ENCODE peak calls at places on chromosome 12, in nine cellular contexts. Y is SK-N-MC, C is GM23338, N is HCT116, X is sigmoid colon, U is suprapubic skin, B is HL-60, D is transverse colon, O is SK-N-SH. F is an unnamed sample.

GRCh38 chr12:112191840-112192321 is 66.5 kb downstream of the TRAFD1 start:
- DNase-seq in D (no peak), N (no peak), U (no peak), C (no peak), X (no peak), Y (no peak), O (no peak), B (no peak), F (peak)

GRCh38 chr12:68617160-68617926 is 6.6 kb downstream of the RAP1B start:
- DNase-seq in X (no peak), C (no peak), N (no peak), B (no peak), D (no peak), U (no peak), O (no peak), Y (no peak), F (no peak)

GRCh38 chr12:15446798-15447197 is 124.5 kb downstream of the PTPRO start:
- DNase-seq in D (no peak), C (no peak), O (no peak), Y (no peak), X (no peak), N (no peak), B (no peak), U (no peak), F (no peak)

GRCh38 chr12:19014243-19014642 is 115.3 kb upstream of the PLEKHA5 start:
- DNase-seq in Y (no peak), C (no peak), X (no peak), D (no peak), O (no peak), U (no peak), N (no peak), B (no peak), F (no peak)

GRCh38 chr12:20142956-20143355 is 225.4 kb upstream of the PDE3A start:
- DNase-seq in B (no peak), Y (no peak), X (no peak), N (no peak), C (peak), U (no peak), O (peak), D (no peak), F (no peak)

GRCh38 chr12:123550700-123551099 is 17.2 kb upstream of the RILPL1 start:
- DNase-seq in D (no peak), B (no peak), O (no peak), C (no peak), X (no peak), U (no peak), N (no peak), Y (no peak), F (no peak)

GRCh38 chr12:41932470-41932991 is 212.1 kb downstream of the GXYLT1 start:
- DNase-seq in Y (peak), U (peak), O (peak), X (peak), N (no peak), C (peak), B (no peak), D (peak), F (no peak)

GRCh38 chr12:103547929-103548328 is 39.1 kb upstream of the STAB2 start:
- DNase-seq in X (no peak), D (no peak), O (no peak), C (peak), U (no peak), N (no peak), Y (no peak), B (no peak), F (no peak)

GRCh38 chr12:43648636-43649035 is 96.6 kb upstream of the ADAMTS20 start:
- DNase-seq in N (no peak), C (no peak), Y (no peak), U (no peak), D (no peak), X (no peak), B (no peak), O (no peak), F (no peak)

GRCh38 chr12:41967668-41968649 is 176.7 kb downstream of the GXYLT1 start:
- DNase-seq in O (peak), B (no peak), D (no peak), N (no peak), U (no peak), X (no peak), C (peak), Y (no peak), F (no peak)

GRCh38 chr12:108832730-108833354 is 24.5 kb downstream of the SSH1 start:
- DNase-seq in D (no peak), O (no peak), C (no peak), U (no peak), Y (no peak), N (no peak), X (no peak), B (no peak), F (peak)

GRCh38 chr12:92503977-92504966 is 198.5 kb upstream of the PLEKHG7 start:
- DNase-seq in D (peak), C (no peak), Y (no peak), O (no peak), N (no peak), X (peak), U (no peak), B (peak), F (no peak)

GRCh38 chr12:10362828-10363664 is 26.8 kb downstream of the KLRK1 start:
- DNase-seq in Y (no peak), X (no peak), B (no peak), C (peak), D (no peak), O (no peak), U (no peak), N (no peak), F (no peak)

GRCh38 chr12:71440393-71441349 is 1.1 kb downstream of the LGR5 start:
- DNase-seq in Y (no peak), U (no peak), C (peak), X (no peak), B (no peak), O (peak), N (no peak), D (peak), F (no peak)

GRCh38 chr12:71438670-71439361 is 782 bp upstream of the LGR5 start:
- DNase-seq in D (no peak), C (peak), B (no peak), U (no peak), Y (no peak), N (no peak), X (no peak), O (peak), F (no peak)

GRCh38 chr12:71439613-71440392 is at the start of gene LGR5:
- DNase-seq in B (no peak), O (peak), C (peak), U (peak), X (no peak), Y (no peak), D (peak), N (no peak), F (no peak)

GRCh38 chr12:71441350-71441748 is 1.8 kb downstream of the LGR5 start:
- DNase-seq in U (no peak), X (no peak), Y (no peak), C (no peak), N (no peak), D (no peak), B (no peak), O (no peak), F (no peak)

DNA sequence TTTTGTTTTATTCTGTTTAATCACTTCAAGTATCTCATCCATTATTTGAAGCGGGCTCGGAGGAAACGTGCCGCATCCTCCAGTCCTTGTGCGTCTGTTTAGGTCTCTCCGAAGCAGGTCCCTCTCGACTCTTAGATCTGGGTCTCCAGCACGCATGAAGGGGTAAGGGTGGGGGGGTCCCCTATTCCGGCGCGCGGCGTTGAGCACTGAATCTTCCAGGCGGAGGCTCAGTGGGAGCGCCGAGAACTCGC is 311 bp upstream of the LGR5 start:
- DNase-seq in C (no peak), N (no peak), B (no peak), D (no peak), O (no peak), Y (no peak), U (no peak), X (no peak), F (no peak)
- TF ChIP-seq POLR2AphosphoS5 in C (no peak), N (no peak), B (no peak), D (no peak), O (no peak), Y (no peak), U (no peak), X (no peak), F (no peak)

GRCh38 chr12:57178213-57178612 is 30.8 kb upstream of the LRP1-AS start:
- DNase-seq in B (no peak), U (no peak), Y (no peak), D (no peak), O (no peak), X (no peak), C (no peak), N (no peak), F (no peak)

GRCh38 chr12:57180321-57180989 is 33.0 kb upstream of the LRP1-AS start:
- DNase-seq in N (no peak), B (no peak), C (no peak), X (no peak), D (no peak), O (no peak), U (no peak), Y (no peak), F (no peak)

GRCh38 chr12:57181072-57181471 is 33.7 kb upstream of the LRP1-AS start:
- DNase-seq in D (no peak), N (no peak), C (no peak), X (no peak), Y (no peak), O (no peak), U (no peak), B (no peak), F (no peak)

GRCh38 chr12:57181561-57182155 is 34.2 kb upstream of the LRP1-AS start:
- DNase-seq in X (no peak), Y (no peak), D (no peak), U (no peak), N (no peak), B (no peak), O (no peak), C (no peak), F (no peak)

GRCh38 chr12:57179331-57180086 is 32.1 kb upstream of the LRP1-AS start:
- DNase-seq in C (no peak), N (no peak), D (no peak), O (no peak), X (no peak), U (no peak), Y (no peak), B (no peak), F (no peak)
- TF ChIP-seq POLR2AphosphoS5 in C (no peak), N (no peak), D (no peak), O (no peak), X (no peak), U (no peak), Y (no peak), B (no peak), F (no peak)

DNA sequence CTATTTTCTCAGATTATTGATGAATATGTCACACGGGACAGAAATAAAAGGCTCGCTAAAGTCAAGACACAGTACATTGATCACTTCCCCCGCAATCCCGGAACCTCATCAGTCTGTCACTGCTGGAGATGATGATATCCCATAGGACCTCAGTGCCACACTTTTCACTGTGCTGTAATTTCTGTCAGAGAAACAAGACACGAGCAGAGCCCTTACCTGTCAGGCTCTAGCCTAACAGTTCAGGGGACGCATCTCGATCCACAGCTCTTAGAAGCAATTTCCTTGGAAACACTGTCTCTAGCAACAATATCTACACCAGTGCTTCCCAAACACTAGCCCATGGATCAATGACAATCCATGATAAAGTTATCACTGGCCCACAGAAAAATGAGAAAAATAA is 140.0 kb downstream of the GRIN2B start:
- DNase-seq in N (no peak), O (no peak), C (no peak), X (no peak), U (no peak), D (no peak), B (no peak), Y (no peak), F (no peak)
- TF ChIP-seq POLR2AphosphoS5 in N (no peak), O (no peak), C (no peak), X (no peak), U (no peak), D (no peak), B (no peak), Y (no peak), F (no peak)

GRCh38 chr12:51923506-51924365 is 16.4 kb downstream of the ACVRL1 start:
- DNase-seq in D (peak), U (peak), B (no peak), O (peak), C (peak), N (no peak), Y (no peak), X (peak), F (no peak)
- TF ChIP-seq POLR2AphosphoS5 in D (no peak), U (no peak), B (no peak), O (no peak), C (no peak), N (no peak), Y (no peak), X (peak), F (no peak)

DNA sequence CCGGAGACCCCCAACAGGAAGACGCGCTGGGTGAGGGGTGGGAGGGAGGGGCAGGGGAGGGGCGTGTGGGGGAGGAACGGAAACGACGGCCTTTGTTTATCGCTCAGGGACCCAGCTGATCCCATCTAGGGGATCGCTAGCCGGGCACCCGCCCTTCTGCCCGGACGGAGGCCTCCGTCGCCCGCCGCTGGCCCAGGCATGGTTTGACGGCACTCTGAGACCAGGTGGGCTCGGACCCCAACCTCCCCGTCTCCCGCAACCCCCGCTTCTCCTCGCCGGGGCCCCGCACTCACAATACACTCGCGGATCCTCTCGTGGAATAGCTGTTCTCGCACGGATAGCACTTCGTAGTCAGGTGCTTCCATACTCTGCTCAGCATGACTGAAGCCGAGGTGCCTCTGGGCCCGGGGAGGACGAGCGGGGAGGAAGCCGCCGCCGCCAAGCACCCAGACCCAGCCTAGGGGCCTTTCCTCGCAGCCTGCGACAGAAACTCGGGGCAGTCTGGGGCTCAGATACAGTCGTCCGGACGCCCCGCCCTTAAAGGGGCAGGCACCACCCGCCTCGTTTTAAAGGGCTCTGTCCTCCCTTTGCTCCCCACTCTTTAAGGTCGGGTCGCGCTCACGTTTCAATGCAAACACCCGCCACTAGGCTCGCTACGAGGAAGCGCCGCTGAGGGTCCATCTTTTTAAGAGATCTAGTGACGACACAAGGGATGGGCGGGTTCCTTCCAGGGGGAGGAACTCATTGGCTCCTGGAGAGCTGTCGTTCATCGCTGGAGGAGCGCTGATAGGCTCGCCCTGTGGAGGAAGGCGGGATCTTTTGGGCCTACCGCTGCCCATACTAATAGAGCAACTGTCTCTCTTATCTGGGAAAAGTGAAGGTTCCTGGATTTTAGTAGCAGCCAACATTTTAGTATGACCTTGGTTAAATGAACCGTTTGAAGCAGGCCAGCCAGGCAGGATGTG is at the start of gene LMBR1L:
- DNase-seq in O (peak), C (peak), N (peak), D (peak), X (peak), U (peak), B (peak), Y (peak), F (peak)
- TF ChIP-seq POLR2AphosphoS5 in O (peak), C (peak), N (peak), D (peak), X (peak), U (no peak), B (no peak), Y (peak), F (peak)

GRCh38 chr12:89393551-89394121 is 41.3 kb upstream of the DUSP6 start:
- DNase-seq in C (no peak), Y (no peak), N (no peak), X (no peak), B (no peak), D (no peak), O (no peak), U (no peak), F (no peak)
- TF ChIP-seq POLR2AphosphoS5 in C (no peak), Y (no peak), N (no peak), X (no peak), B (no peak), D (no peak), O (no peak), U (no peak), F (no peak)

DNA sequence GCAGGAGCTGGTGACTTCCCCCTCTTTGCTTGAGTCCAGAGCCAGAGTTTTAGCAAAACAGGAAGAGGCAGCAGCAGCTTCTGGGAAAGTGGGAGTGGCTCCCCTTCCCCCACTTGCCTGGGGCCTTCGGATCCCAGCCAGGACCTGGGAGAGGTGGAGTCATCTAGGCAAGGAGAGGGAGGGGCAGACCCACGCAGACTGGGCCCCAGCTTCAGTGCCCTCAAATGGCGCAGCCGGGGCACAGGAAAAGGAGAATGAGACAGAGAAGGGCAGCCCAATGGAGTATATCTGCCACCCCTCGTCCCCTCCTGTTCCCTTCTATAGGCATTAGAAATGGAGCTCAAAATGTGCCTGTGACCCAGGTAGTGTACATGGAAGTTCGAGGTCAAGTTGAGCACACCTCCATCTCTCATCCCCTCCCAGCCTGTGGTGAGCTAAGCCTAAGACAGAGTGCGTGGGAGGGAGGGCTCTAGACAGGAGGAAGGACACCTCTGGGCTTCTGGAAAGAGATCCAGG is 9.3 kb upstream of the HDAC7 start:
- DNase-seq in N (peak), O (peak), Y (no peak), B (no peak), U (peak), D (peak), C (peak), X (peak), F (peak)
- TF ChIP-seq POLR2AphosphoS5 in N (peak), O (no peak), Y (peak), B (no peak), U (no peak), D (peak), C (no peak), X (peak), F (peak)